ENCODE peak calls at places on chromosomes 16 and 17, in ten cellular contexts. V is GM06990; N is heart left ventricle; R is left lung; O is colonic mucosa; S is IMR-90; P is upper lobe of right lung; H is A549; U is effector memory CD4-positive, alpha-beta T cell; A is ovary. E is an unnamed sample.

GRCh38 chr17:38415250-38416194 is 12.7 kb upstream of the ARHGAP23 start:
- DNase-seq in O (no peak), N (no peak), H (peak), R (peak), S (peak), U (no peak), A (no peak), P (peak), V (peak), E (peak)

GRCh38 chr17:82732118-82732743 is 3.2 kb upstream of the FN3K start:
- DNase-seq in O (no peak), P (no peak), U (no peak), R (no peak), V (no peak), A (no peak), N (no peak), H (no peak), S (no peak), E (no peak)

GRCh38 chr17:77959926-77960521 is 1.5 kb downstream of the TNRC6C start:
- DNase-seq in N (no peak), P (no peak), H (no peak), V (no peak), O (no peak), U (peak), A (no peak), R (no peak), S (peak), E (no peak)

GRCh38 chr17:9904277-9905077 is 594 bp downstream of the RCVRN start:
- DNase-seq in A (no peak), P (peak), H (no peak), O (no peak), V (no peak), U (no peak), R (no peak), S (no peak), N (no peak), E (no peak)

GRCh38 chr16:70267516-70267915 is 15.8 kb upstream of the EXOSC6 start:
- DNase-seq in O (no peak), R (no peak), S (peak), U (no peak), V (no peak), P (peak), A (no peak), N (no peak), H (peak), E (peak)

GRCh38 chr17:51630101-51630671 is 369.8 kb downstream of the UTP18 start:
- DNase-seq in H (no peak), O (no peak), R (no peak), S (no peak), V (no peak), U (no peak), N (no peak), P (no peak), A (no peak), E (no peak)

GRCh38 chr16:27242398-27242797 is 26.2 kb downstream of the NSMCE1 start:
- DNase-seq in V (no peak), O (no peak), P (no peak), U (no peak), N (no peak), R (peak), A (no peak), H (no peak), S (no peak), E (no peak)

GRCh38 chr17:81328489-81328888 is 33.4 kb upstream of the SLC38A10 start:
- DNase-seq in P (peak), A (no peak), O (no peak), U (no peak), V (no peak), N (no peak), S (no peak), R (no peak), H (no peak), E (no peak)

GRCh38 chr17:62073993-62074392 is 8.9 kb upstream of the MED13 start:
- DNase-seq in A (no peak), V (no peak), O (no peak), S (no peak), N (no peak), U (no peak), R (no peak), H (no peak), P (no peak), E (no peak)

GRCh38 chr17:7184091-7184488 is 4.9 kb upstream of the ASGR1 start:
- DNase-seq in N (no peak), P (peak), H (peak), O (peak), V (no peak), S (no peak), U (no peak), R (peak), A (no peak), E (no peak)

GRCh38 chr17:28501421-28502284 is 4.5 kb upstream of the FOXN1 start:
- DNase-seq in R (no peak), S (no peak), V (no peak), N (no peak), U (no peak), P (no peak), O (peak), A (no peak), H (no peak), E (no peak)

GRCh38 chr17:63693411-63694113 is 6.4 kb downstream of the LIMD2 start:
- DNase-seq in A (no peak), U (no peak), P (no peak), O (no peak), N (no peak), S (no peak), H (no peak), V (no peak), R (no peak), E (no peak)
- H3K4me3 ChIP-seq in A (no peak), U (no peak), P (no peak), O (no peak), N (no peak), S (no peak), H (no peak), V (no peak), R (no peak), E (no peak)

GRCh38 chr16:49269231-49269630 is 12.4 kb downstream of the CBLN1 start:
- DNase-seq in S (no peak), H (no peak), A (no peak), N (no peak), R (no peak), O (no peak), V (no peak), P (no peak), U (no peak), E (no peak)
- H3K4me3 ChIP-seq in S (no peak), H (no peak), A (no peak), N (no peak), R (no peak), O (no peak), V (no peak), P (no peak), U (no peak), E (no peak)

GRCh38 chr17:49387374-49388289 is 25.6 kb upstream of the ZNF652 start:
- DNase-seq in A (no peak), O (no peak), U (no peak), N (no peak), V (no peak), P (no peak), R (no peak), H (no peak), S (no peak), E (peak)
- H3K4me3 ChIP-seq in A (no peak), O (no peak), U (peak), N (no peak), V (no peak), P (no peak), R (no peak), H (no peak), S (no peak), E (no peak)

GRCh38 chr17:49577651-49577935 is 1.9 kb downstream of the NXPH3 start:
- DNase-seq in O (no peak), R (no peak), S (no peak), H (no peak), N (no peak), P (no peak), U (no peak), V (no peak), A (no peak), E (no peak)

GRCh38 chr17:49579522-49579921 is 3.9 kb downstream of the NXPH3 start:
- DNase-seq in S (no peak), N (no peak), H (no peak), V (no peak), U (no peak), A (no peak), O (no peak), R (no peak), P (no peak), E (no peak)

GRCh38 chr17:49578963-49579500 is 3.4 kb downstream of the NXPH3 start:
- DNase-seq in O (no peak), P (no peak), S (no peak), H (no peak), A (no peak), V (no peak), N (no peak), R (no peak), U (no peak), E (no peak)

GRCh38 chr17:49576906-49577650 is 1.4 kb downstream of the NXPH3 start:
- DNase-seq in S (no peak), V (no peak), U (no peak), R (no peak), N (no peak), P (no peak), O (no peak), H (no peak), A (no peak), E (no peak)

GRCh38 chr17:49577978-49578893 is 2.6 kb downstream of the NXPH3 start:
- DNase-seq in S (no peak), P (no peak), N (no peak), V (no peak), U (no peak), H (no peak), R (no peak), A (no peak), O (no peak), E (peak)
- H3K4me3 ChIP-seq in S (no peak), P (no peak), N (no peak), V (no peak), U (no peak), H (no peak), R (no peak), A (no peak), O (no peak), E (no peak)

DNA sequence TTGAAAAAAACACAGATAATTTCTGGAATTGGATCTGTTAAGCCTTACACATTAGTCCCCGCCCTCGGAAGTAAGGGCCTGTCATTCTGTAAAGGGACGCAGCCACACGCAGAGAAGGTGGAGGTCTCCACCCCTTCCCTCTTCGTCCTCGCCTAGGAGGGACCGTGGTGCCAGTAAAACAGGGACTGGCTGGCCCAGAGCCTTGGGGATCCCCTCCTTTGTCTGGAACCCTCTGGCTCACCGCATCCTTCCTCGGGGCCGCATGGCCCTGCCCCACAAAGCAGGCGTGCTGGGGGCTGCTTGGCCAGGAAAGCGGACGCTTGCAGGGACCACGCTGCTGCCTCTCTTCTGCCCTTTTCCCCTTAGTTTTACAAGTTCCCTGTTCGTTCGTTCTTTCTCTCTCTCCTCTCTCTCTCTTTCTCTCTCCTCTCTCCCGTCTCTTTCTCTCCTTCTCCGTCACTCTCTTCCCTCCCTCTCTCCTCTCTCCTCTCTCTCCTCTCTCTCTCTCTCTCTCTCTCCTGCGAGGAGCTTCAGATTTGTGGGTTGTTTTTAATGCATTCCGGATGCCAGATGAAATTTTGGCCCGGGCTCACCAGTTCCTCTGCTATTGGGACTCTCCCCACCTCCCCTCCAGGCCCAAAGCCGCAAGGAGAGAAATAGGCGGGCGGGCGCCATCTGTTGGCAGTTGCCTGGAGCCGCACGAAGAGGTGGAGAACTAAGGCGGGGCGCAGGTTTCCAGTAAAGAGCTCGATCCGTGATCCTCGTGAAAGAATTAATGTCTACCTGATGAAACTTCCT is 35.1 kb upstream of the CDRT4 start:
- DNase-seq in A (peak), N (peak), O (peak), U (peak), P (peak), H (peak), S (peak), V (peak), R (peak), E (peak)
- H3K4me3 ChIP-seq in A (peak), N (peak), O (no peak), U (no peak), P (peak), H (no peak), S (no peak), V (no peak), R (peak), E (no peak)

GRCh38 chr17:43366809-43367587 is 31.8 kb upstream of the ARL4D start:
- DNase-seq in V (no peak), H (no peak), R (no peak), U (no peak), N (no peak), O (no peak), A (peak), S (no peak), P (no peak), E (no peak)
- H3K4me3 ChIP-seq in V (no peak), H (peak), R (no peak), U (no peak), N (peak), O (no peak), A (peak), S (no peak), P (no peak), E (peak)

GRCh38 chr16:57692636-57693035 is 2.0 kb upstream of the DRC7 start:
- DNase-seq in S (no peak), H (no peak), N (no peak), V (no peak), U (no peak), A (no peak), O (no peak), R (no peak), P (no peak), E (no peak)

GRCh38 chr16:57690782-57691471 is 3.7 kb upstream of the DRC7 start:
- DNase-seq in P (no peak), U (no peak), S (peak), O (no peak), V (no peak), H (no peak), A (no peak), R (no peak), N (no peak), E (no peak)

GRCh38 chr16:57688987-57689771 is 5.4 kb upstream of the DRC7 start:
- DNase-seq in O (no peak), R (no peak), H (no peak), S (no peak), N (no peak), V (no peak), A (no peak), U (no peak), P (no peak), E (no peak)

GRCh38 chr16:57688487-57688986 is 6.1 kb upstream of the DRC7 start:
- DNase-seq in O (no peak), P (no peak), R (no peak), V (no peak), H (no peak), S (no peak), N (no peak), U (no peak), A (no peak), E (no peak)

GRCh38 chr16:57689772-57690558 is 4.6 kb upstream of the DRC7 start:
- DNase-seq in P (no peak), A (no peak), O (no peak), R (no peak), N (no peak), V (peak), H (no peak), U (peak), S (no peak), E (peak)
- H3K4me3 ChIP-seq in P (no peak), A (no peak), O (no peak), R (no peak), N (no peak), V (no peak), H (no peak), U (no peak), S (no peak), E (no peak)